ENCODE peak calls at places on chromosomes 2 and 18, in ten cellular contexts. One of them, this sample, is unnamed.

GRCh38 chr2:227655454-227655853 is 11.2 kb upstream of the SCYGR5 start:
- DNase-seq in IMR-90: peak
- DNase-seq in GM12891: no peak
- DNase-seq in stomach: no peak
- DNase-seq in HepG2: peak
- DNase-seq in HCT116: peak
- DNase-seq in heart left ventricle: no peak
- DNase-seq in H1: no peak
- DNase-seq in A549: peak
- DNase-seq in transverse colon: no peak
- DNase-seq in this sample: no peak

GRCh38 chr2:120628248-120628647 is 107.4 kb upstream of the GLI2 start:
- DNase-seq in transverse colon: no peak
- DNase-seq in HepG2: no peak
- DNase-seq in stomach: no peak
- DNase-seq in IMR-90: no peak
- DNase-seq in heart left ventricle: no peak
- DNase-seq in H1: no peak
- DNase-seq in A549: no peak
- DNase-seq in GM12891: no peak
- DNase-seq in HCT116: no peak
- DNase-seq in this sample: no peak

GRCh38 chr2:70340921-70341765 is 39.3 kb upstream of the FAM136A start:
- DNase-seq in HepG2: peak
- DNase-seq in A549: peak
- DNase-seq in IMR-90: peak
- DNase-seq in heart left ventricle: no peak
- DNase-seq in GM12891: peak
- DNase-seq in transverse colon: peak
- DNase-seq in H1: peak
- DNase-seq in HCT116: peak
- DNase-seq in stomach: no peak
- DNase-seq in this sample: no peak

GRCh38 chr2:42547014-42547413 is 21.4 kb upstream of the MTA3 start:
- DNase-seq in transverse colon: no peak
- DNase-seq in A549: no peak
- DNase-seq in HepG2: no peak
- DNase-seq in H1: no peak
- DNase-seq in heart left ventricle: no peak
- DNase-seq in stomach: no peak
- DNase-seq in IMR-90: no peak
- DNase-seq in GM12891: no peak
- DNase-seq in HCT116: no peak
- DNase-seq in this sample: no peak

GRCh38 chr2:225177098-225177497 is 134.8 kb upstream of the DOCK10 start:
- DNase-seq in GM12891: no peak
- DNase-seq in A549: no peak
- DNase-seq in stomach: no peak
- DNase-seq in heart left ventricle: no peak
- DNase-seq in HepG2: no peak
- DNase-seq in HCT116: no peak
- DNase-seq in transverse colon: no peak
- DNase-seq in H1: no peak
- DNase-seq in IMR-90: peak
- DNase-seq in this sample: no peak

GRCh38 chr2:190891370-190891769 is 10.7 kb downstream of the GLS start:
- DNase-seq in HCT116: no peak
- DNase-seq in transverse colon: no peak
- DNase-seq in H1: no peak
- DNase-seq in IMR-90: no peak
- DNase-seq in stomach: no peak
- DNase-seq in GM12891: no peak
- DNase-seq in heart left ventricle: no peak
- DNase-seq in A549: no peak
- DNase-seq in HepG2: no peak
- DNase-seq in this sample: no peak

GRCh38 chr18:70672581-70672980 is 383.7 kb downstream of the SOCS6 start:
- DNase-seq in HepG2: no peak
- DNase-seq in H1: no peak
- DNase-seq in stomach: no peak
- DNase-seq in HCT116: no peak
- DNase-seq in A549: no peak
- DNase-seq in IMR-90: no peak
- DNase-seq in heart left ventricle: no peak
- DNase-seq in GM12891: no peak
- DNase-seq in transverse colon: no peak
- DNase-seq in this sample: no peak

GRCh38 chr18:29644276-29644675 is 1398.3 kb downstream of the DSC3 start:
- DNase-seq in H1: no peak
- DNase-seq in IMR-90: peak
- DNase-seq in transverse colon: no peak
- DNase-seq in heart left ventricle: no peak
- DNase-seq in A549: no peak
- DNase-seq in GM12891: no peak
- DNase-seq in stomach: no peak
- DNase-seq in HCT116: peak
- DNase-seq in HepG2: no peak
- DNase-seq in this sample: no peak

GRCh38 chr2:234249006-234249405 is 198.5 kb downstream of the SPP2 start:
- DNase-seq in A549: no peak
- DNase-seq in heart left ventricle: no peak
- DNase-seq in transverse colon: no peak
- DNase-seq in H1: no peak
- DNase-seq in IMR-90: no peak
- DNase-seq in HepG2: no peak
- DNase-seq in HCT116: no peak
- DNase-seq in stomach: no peak
- DNase-seq in GM12891: no peak
- DNase-seq in this sample: no peak

GRCh38 chr2:11663427-11663826 is 6.6 kb downstream of the NTSR2 start:
- DNase-seq in GM12891: no peak
- DNase-seq in HCT116: no peak
- DNase-seq in stomach: no peak
- DNase-seq in H1: no peak
- DNase-seq in HepG2: no peak
- DNase-seq in transverse colon: no peak
- DNase-seq in heart left ventricle: no peak
- DNase-seq in A549: no peak
- DNase-seq in IMR-90: peak
- DNase-seq in this sample: no peak

GRCh38 chr2:96336104-96336775 is 674 bp downstream of the NCAPH start:
- DNase-seq in A549: no peak
- DNase-seq in HepG2: no peak
- DNase-seq in IMR-90: no peak
- DNase-seq in H1: no peak
- DNase-seq in heart left ventricle: no peak
- DNase-seq in transverse colon: no peak
- DNase-seq in HCT116: no peak
- DNase-seq in stomach: no peak
- DNase-seq in GM12891: no peak
- DNase-seq in this sample: no peak
- TF ChIP-seq POLR2A in A549: peak
- TF ChIP-seq POLR2A in HepG2: peak
- TF ChIP-seq POLR2A in IMR-90: peak
- TF ChIP-seq POLR2A in H1: peak
- TF ChIP-seq POLR2A in heart left ventricle: no peak
- TF ChIP-seq POLR2A in transverse colon: no peak
- TF ChIP-seq POLR2A in HCT116: peak
- TF ChIP-seq POLR2A in stomach: no peak
- TF ChIP-seq POLR2A in GM12891: no peak
- TF ChIP-seq POLR2A in this sample: peak

DNA sequence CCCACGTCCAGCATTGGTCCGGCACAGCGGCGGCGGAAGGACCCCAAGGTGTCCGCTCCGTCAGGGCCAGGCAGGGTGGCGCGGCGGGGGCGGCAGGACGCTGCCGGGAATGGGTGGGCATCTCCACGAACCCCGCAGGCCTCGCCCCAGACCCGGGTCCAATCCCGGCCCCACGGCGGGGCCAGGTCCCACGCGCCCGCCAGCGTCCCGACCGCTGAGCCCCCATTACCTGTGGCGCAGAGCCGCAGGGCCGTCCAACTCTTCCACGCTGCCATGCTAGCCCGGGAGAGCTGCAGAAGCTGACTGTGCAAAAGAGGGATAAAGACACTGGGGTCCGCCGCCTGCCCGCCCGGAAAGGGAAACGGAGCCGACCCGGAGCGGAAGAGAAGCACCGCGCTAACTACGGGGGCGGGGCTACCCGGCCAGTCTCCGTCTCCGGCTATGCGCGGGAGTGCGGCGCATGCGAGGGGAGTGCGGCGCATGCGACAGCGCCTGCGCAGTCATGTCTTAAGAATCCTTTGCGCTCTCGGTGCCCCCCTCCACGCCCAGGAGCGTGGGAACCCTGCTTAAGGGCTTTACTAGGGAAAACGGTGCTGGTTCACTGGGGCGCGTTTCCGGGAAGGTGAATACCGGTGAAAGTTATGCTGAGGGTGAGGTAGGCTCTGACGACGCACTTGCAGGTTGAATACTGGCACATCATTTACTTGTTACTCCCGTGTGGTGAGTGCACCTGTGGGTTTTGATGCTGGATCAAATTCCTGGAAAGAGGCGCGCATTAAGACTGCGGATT is at the start of gene TMX3:
- DNase-seq in GM12891: peak
- DNase-seq in HepG2: peak
- DNase-seq in IMR-90: peak
- DNase-seq in transverse colon: peak
- DNase-seq in H1: peak
- DNase-seq in A549: peak
- DNase-seq in stomach: peak
- DNase-seq in HCT116: peak
- DNase-seq in heart left ventricle: peak
- DNase-seq in this sample: peak
- TF ChIP-seq POLR2A in GM12891: no peak
- TF ChIP-seq POLR2A in HepG2: peak
- TF ChIP-seq POLR2A in IMR-90: no peak
- TF ChIP-seq POLR2A in transverse colon: peak
- TF ChIP-seq POLR2A in H1: peak
- TF ChIP-seq POLR2A in A549: peak
- TF ChIP-seq POLR2A in stomach: no peak
- TF ChIP-seq POLR2A in HCT116: peak
- TF ChIP-seq POLR2A in heart left ventricle: peak
- TF ChIP-seq POLR2A in this sample: peak

GRCh38 chr2:213021971-213022899 is 129.2 kb downstream of the IKZF2 start:
- DNase-seq in GM12891: no peak
- DNase-seq in H1: no peak
- DNase-seq in transverse colon: no peak
- DNase-seq in A549: no peak
- DNase-seq in HCT116: no peak
- DNase-seq in HepG2: no peak
- DNase-seq in heart left ventricle: no peak
- DNase-seq in stomach: no peak
- DNase-seq in IMR-90: peak
- DNase-seq in this sample: no peak
- TF ChIP-seq POLR2A in GM12891: peak
- TF ChIP-seq POLR2A in H1: no peak
- TF ChIP-seq POLR2A in transverse colon: no peak
- TF ChIP-seq POLR2A in A549: no peak
- TF ChIP-seq POLR2A in HCT116: no peak
- TF ChIP-seq POLR2A in HepG2: no peak
- TF ChIP-seq POLR2A in heart left ventricle: no peak
- TF ChIP-seq POLR2A in stomach: no peak
- TF ChIP-seq POLR2A in IMR-90: no peak
- TF ChIP-seq POLR2A in this sample: peak

GRCh38 chr2:171655584-171655983 is 31.7 kb upstream of the DYNC1I2 start:
- DNase-seq in IMR-90: no peak
- DNase-seq in H1: no peak
- DNase-seq in HCT116: no peak
- DNase-seq in A549: no peak
- DNase-seq in GM12891: no peak
- DNase-seq in heart left ventricle: no peak
- DNase-seq in HepG2: no peak
- DNase-seq in transverse colon: no peak
- DNase-seq in stomach: no peak
- DNase-seq in this sample: no peak

GRCh38 chr2:171651667-171652410 is 35.4 kb upstream of the DYNC1I2 start:
- DNase-seq in A549: no peak
- DNase-seq in GM12891: no peak
- DNase-seq in transverse colon: no peak
- DNase-seq in H1: no peak
- DNase-seq in HCT116: no peak
- DNase-seq in HepG2: no peak
- DNase-seq in heart left ventricle: no peak
- DNase-seq in IMR-90: no peak
- DNase-seq in stomach: no peak
- DNase-seq in this sample: no peak

DNA sequence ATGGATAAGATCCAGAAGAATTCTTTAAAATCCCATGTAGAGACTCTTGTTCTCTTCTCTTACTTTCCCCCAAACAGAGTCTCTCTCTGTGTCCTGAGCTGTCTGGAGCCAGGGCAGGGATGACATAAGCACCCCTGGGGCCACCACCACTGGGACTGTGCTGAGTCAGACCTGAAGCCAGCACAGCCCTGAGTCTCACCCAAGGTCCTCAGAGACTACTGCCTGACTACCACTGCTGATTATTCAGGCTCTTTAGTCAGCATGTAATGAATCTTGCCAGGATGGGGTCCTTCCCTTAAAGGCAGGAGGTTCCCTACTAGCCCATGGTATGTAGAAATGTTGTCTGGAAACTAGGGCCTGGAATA is 34.9 kb upstream of the DYNC1I2 start:
- DNase-seq in H1: no peak
- DNase-seq in HepG2: no peak
- DNase-seq in IMR-90: no peak
- DNase-seq in transverse colon: no peak
- DNase-seq in GM12891: no peak
- DNase-seq in heart left ventricle: no peak
- DNase-seq in A549: no peak
- DNase-seq in HCT116: no peak
- DNase-seq in stomach: no peak
- DNase-seq in this sample: no peak
- TF ChIP-seq POLR2A in H1: no peak
- TF ChIP-seq POLR2A in HepG2: no peak
- TF ChIP-seq POLR2A in IMR-90: no peak
- TF ChIP-seq POLR2A in transverse colon: no peak
- TF ChIP-seq POLR2A in GM12891: no peak
- TF ChIP-seq POLR2A in heart left ventricle: no peak
- TF ChIP-seq POLR2A in A549: no peak
- TF ChIP-seq POLR2A in HCT116: no peak
- TF ChIP-seq POLR2A in stomach: no peak
- TF ChIP-seq POLR2A in this sample: no peak

DNA sequence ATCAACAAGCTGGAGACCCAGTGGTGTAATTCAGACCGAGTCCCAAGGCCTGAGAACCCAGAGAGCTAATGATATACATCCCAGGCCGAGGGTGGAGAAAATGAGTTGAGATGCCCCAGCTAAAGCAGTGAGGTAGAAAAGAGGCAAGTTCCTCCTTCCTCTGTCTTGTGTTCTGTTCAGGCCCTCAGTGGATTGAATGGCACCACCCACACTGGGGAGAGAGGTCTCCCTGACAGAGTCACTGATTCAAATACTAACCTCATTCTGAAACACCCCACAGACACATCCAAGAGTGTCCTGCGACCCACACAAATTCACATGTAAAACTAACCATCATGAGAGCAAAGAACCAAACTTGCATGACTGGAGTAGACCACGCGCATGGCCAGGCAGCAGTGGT is 215.3 kb downstream of the ANAPC1 start:
- DNase-seq in HepG2: no peak
- DNase-seq in A549: no peak
- DNase-seq in H1: peak
- DNase-seq in stomach: no peak
- DNase-seq in heart left ventricle: no peak
- DNase-seq in IMR-90: no peak
- DNase-seq in GM12891: no peak
- DNase-seq in HCT116: no peak
- DNase-seq in transverse colon: no peak
- DNase-seq in this sample: no peak
- TF ChIP-seq POLR2A in HepG2: no peak
- TF ChIP-seq POLR2A in A549: no peak
- TF ChIP-seq POLR2A in H1: no peak
- TF ChIP-seq POLR2A in stomach: no peak
- TF ChIP-seq POLR2A in heart left ventricle: no peak
- TF ChIP-seq POLR2A in IMR-90: no peak
- TF ChIP-seq POLR2A in GM12891: no peak
- TF ChIP-seq POLR2A in HCT116: no peak
- TF ChIP-seq POLR2A in transverse colon: no peak
- TF ChIP-seq POLR2A in this sample: no peak